ENCODE peak calls at places on chromosome 16, in seven cellular contexts. E is Caco-2, P is AG04450, S is fibroblast of pulmonary artery, Y is gastrocnemius medialis, F is body of pancreas, V is heart right ventricle. M is an unnamed sample.

GRCh38 chr16:47853635-47854034 is 302.2 kb downstream of the ABCC12 start:
- DNase-seq in E (no peak), P (no peak), S (no peak), Y (no peak), F (no peak), V (no peak), M (no peak)

GRCh38 chr16:89155184-89155679 is 16.3 kb upstream of the CDH15 start:
- DNase-seq in E (no peak), P (peak; percentile 47), S (peak; percentile 83), Y (peak; percentile 39), F (peak; percentile 57), V (peak; percentile 68), M (peak; percentile 84)

GRCh38 chr16:89174877-89175276 is 3.3 kb downstream of the CDH15 start:
- DNase-seq in E (no peak), P (no peak), S (no peak), Y (no peak), F (no peak), V (no peak), M (no peak)

GRCh38 chr16:19746561-19746960 is 28.5 kb downstream of the IQCK start:
- DNase-seq in E (no peak), P (no peak), S (no peak), Y (no peak), F (no peak), V (no peak), M (no peak)

GRCh38 chr16:88809676-88810165 is 2.0 kb downstream of the APRT start:
- DNase-seq in E (no peak), P (no peak), S (no peak), Y (no peak), F (no peak), V (no peak), M (no peak)

GRCh38 chr16:74291577-74292208 is 4.9 kb upstream of the PSMD7 start:
- DNase-seq in E (no peak), P (no peak), S (peak; percentile 22), Y (no peak), F (peak; percentile 35), V (no peak), M (peak; percentile 30)

GRCh38 chr16:70523621-70524405 is at the start of gene SF3B3:
- DNase-seq in E (peak; percentile 80), P (no peak), S (peak; percentile 36), Y (peak; percentile 45), F (peak; percentile 64), V (peak; percentile 74), M (no peak)

GRCh38 chr16:31402687-31403086 is 9.6 kb downstream of the ITGAD start:
- DNase-seq in E (no peak), P (no peak), S (peak; percentile 20), Y (no peak), F (no peak), V (no peak), M (peak; percentile 6)

GRCh38 chr16:84730406-84731106 is 30.8 kb downstream of the USP10 start:
- DNase-seq in E (peak; percentile 53), P (peak; percentile 83), S (peak; percentile 95), Y (peak; percentile 71), F (peak; percentile 63), V (peak; percentile 57), M (peak; percentile 91)

GRCh38 chr16:53775821-53776431 is 72.0 kb downstream of the FTO start:
- DNase-seq in E (peak; percentile 77), P (peak; percentile 81), S (peak; percentile 96), Y (peak; percentile 9), F (peak; percentile 56), V (peak; percentile 16), M (peak; percentile 98)

DNA sequence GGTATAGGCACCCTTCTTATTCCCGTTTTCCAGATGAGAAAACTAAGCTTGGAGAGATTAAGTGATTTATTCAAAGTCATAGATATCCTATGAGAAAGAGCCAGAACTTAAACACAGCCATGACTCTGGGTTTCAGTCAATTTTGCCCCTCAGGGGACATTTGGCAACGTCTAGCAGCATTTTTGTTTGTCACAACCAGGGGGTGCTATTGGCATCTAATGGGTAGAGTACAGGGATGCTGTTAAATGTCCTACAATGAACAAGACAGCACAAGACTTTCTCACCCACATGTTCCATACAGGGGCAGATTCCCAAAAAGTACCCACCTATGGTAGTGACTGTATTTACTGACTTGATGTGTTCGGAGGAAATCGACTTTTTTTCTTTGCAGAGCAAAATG is 4.8 kb upstream of the SHISA9 start:
- DNase-seq in E (peak; percentile 43), P (no peak), S (peak; percentile 3), Y (no peak), F (no peak), V (no peak), M (peak; percentile 48)
- TF ChIP-seq CTCF in E (peak; percentile 59), P (no peak), S (peak; percentile 26), Y (no peak), F (peak; percentile 30), V (peak; percentile 37), M (peak; percentile 66)

GRCh38 chr16:23835390-23836077 is at the start of gene PRKCB:
- DNase-seq in E (peak; percentile 55), P (no peak), S (peak; percentile 31), Y (peak; percentile 15), F (no peak), V (peak; percentile 48), M (peak; percentile 8)

GRCh38 chr16:23838485-23839142 is 2.8 kb downstream of the PRKCB start:
- DNase-seq in E (no peak), P (no peak), S (no peak), Y (no peak), F (no peak), V (no peak), M (no peak)

GRCh38 chr16:23836078-23836403 is 258 bp downstream of the PRKCB start:
- DNase-seq in E (no peak), P (no peak), S (no peak), Y (no peak), F (no peak), V (no peak), M (no peak)

GRCh38 chr16:23836404-23837291 is 865 bp downstream of the PRKCB start:
- DNase-seq in E (no peak), P (no peak), S (no peak), Y (no peak), F (no peak), V (no peak), M (no peak)

DNA sequence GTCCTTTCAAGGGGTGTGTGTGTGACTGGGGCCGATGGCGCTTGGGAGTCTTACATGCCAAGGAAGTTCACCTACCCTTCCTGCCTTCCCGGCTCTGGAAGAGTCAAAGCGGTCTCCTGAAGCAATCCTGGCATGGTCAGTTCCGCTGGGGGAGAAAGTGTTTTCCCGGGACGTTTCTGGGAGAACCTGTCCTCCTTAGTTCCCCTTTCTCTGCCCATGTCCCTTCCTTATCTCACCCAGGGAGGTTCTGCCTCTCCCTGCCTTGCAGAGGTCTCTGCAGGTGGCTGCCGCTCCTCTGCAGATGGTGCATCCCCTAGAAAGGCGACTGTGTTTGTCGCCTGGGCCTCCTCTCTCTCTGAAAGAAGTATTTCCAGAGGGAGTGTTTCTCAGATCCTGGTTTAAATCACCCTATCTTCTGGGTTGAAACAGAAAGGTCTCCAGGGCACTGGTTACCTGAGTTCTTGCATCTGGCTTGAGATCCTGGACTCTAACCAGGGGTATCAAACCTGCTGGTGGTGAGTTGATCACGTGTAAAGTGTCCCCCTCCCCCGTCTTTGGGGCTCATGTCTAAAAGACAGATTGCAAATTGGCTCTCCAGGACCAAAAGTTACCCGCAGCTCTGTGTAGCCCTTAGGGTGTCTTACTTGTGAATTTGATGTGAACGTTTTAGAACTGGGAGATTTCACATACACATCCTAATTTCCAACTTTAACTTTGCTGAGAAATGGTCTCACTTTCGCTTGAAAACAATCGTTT is 1.9 kb downstream of the PRKCB start:
- DNase-seq in E (no peak), P (no peak), S (no peak), Y (no peak), F (no peak), V (no peak), M (no peak)
- H3K4me3 ChIP-seq in E (no peak overlapping the region), P (no peak overlapping the region), S (no peak overlapping the region), Y (no peak overlapping the region), F (no peak overlapping the region), V (peak overlapping the region; percentile 71), M (no peak overlapping the region)

DNA sequence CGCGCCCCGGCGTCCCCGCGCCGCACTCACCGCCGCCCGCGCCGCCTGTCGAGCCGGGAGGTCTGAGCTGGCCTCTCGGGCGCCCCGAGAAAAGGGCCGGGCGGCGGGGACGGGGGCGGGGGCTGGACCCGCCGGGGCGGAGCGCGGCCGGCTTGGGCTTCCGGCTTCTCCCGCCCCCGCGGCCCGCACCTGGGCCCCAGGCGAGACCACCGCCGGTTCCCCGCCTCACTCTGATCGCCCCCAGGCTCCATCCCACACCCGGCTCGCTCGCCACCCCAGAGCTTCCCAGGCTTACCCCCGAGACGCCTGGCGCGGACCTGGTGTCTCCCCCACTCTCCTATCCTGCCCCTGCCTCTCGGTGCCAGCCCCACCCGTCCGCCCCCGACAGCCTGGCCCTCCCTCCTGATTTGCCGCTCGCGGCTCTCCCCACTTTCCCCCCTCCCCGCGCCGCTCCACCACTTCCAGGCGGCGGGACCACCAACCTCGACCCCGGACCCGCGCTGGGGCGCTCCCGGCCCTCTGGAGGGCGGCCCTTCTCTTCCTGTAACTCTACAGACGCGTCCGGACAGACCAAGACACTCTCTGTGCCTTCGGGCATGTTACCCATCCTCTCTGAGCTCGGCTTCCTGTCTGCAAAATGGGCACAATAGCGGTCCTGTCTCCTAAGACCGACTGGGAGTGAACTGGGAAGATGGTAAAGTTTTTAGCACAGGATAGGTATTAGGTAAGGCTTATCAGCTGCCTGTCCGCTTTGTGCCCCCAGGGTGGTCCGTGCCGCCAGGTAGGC is at the start of gene LITAF:
- DNase-seq in E (peak; percentile 74), P (no peak), S (peak; percentile 48), Y (peak; percentile 25), F (peak; percentile 70), V (peak; percentile 66), M (peak; percentile 45)
- TF ChIP-seq CTCF in E (peak; percentile 13), P (no peak), S (no peak), Y (no peak), F (no peak), V (no peak), M (no peak)

DNA sequence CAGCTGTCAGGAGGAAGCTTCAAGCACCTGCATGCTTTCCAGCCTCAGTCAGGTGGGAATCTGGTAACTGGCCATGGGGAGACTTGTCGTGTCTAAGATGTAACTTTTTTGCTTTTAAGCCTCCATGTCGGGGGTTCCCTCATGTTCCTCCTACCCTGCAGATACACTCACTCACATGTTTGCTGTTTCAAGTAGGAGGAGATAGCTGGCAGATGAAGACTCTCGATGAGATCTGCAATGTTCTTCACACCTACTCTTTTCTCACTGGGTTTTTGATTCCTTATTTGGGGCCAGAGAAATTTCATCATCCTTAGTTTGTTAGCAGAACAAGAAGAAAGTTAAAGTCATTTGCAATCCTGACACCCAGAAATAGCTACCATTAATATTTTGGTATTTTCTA is 24.7 kb downstream of the UTP4 start:
- DNase-seq in E (no peak), P (no peak), S (no peak), Y (no peak), F (no peak), V (no peak), M (no peak)
- H3K4me3 ChIP-seq in E (no peak overlapping the region), P (no peak overlapping the region), S (no peak overlapping the region), Y (no peak overlapping the region), F (no peak overlapping the region), V (no peak overlapping the region), M (no peak overlapping the region)